ENCODE peak calls at places on chromosomes 5 and 9, in five cellular contexts. One of them, this sample, is unnamed.

GRCh38 chr9:92950359-92950955 is 3.1 kb downstream of the FGD3 start:
- DNase-seq in RWPE2: no peak
- DNase-seq in upper lobe of left lung: no peak
- DNase-seq in A549: no peak
- DNase-seq in Caco-2: no peak
- DNase-seq in this sample: no peak

GRCh38 chr9:3200331-3200774 is 325.4 kb downstream of the RFX3 start:
- DNase-seq in RWPE2: no peak
- DNase-seq in Caco-2: no peak
- DNase-seq in upper lobe of left lung: no peak
- DNase-seq in A549: no peak
- DNase-seq in this sample: no peak

GRCh38 chr9:134519403-134520070 is 122.1 kb upstream of the COL5A1 start:
- DNase-seq in Caco-2: no peak
- DNase-seq in A549: no peak
- DNase-seq in upper lobe of left lung: no peak
- DNase-seq in RWPE2: no peak
- DNase-seq in this sample: no peak

GRCh38 chr9:127199001-127199791 is 65.4 kb upstream of the GARNL3 start:
- DNase-seq in A549: peak; percentile 81
- DNase-seq in RWPE2: peak; percentile 56
- DNase-seq in upper lobe of left lung: peak; percentile 72
- DNase-seq in Caco-2: peak; percentile 78
- DNase-seq in this sample: peak; percentile 80

GRCh38 chr9:35798658-35799366 is 7.4 kb downstream of the NPR2 start:
- DNase-seq in RWPE2: peak; percentile 6
- DNase-seq in A549: no peak
- DNase-seq in upper lobe of left lung: no peak
- DNase-seq in Caco-2: no peak
- DNase-seq in this sample: no peak

GRCh38 chr5:152105085-152105484 is 180.4 kb upstream of the GLRA1 start:
- DNase-seq in A549: no peak
- DNase-seq in Caco-2: no peak
- DNase-seq in RWPE2: no peak
- DNase-seq in upper lobe of left lung: no peak
- DNase-seq in this sample: no peak

GRCh38 chr5:71782393-71782770 is 63.3 kb downstream of the CARTPT start:
- DNase-seq in Caco-2: no peak
- DNase-seq in A549: no peak
- DNase-seq in RWPE2: no peak
- DNase-seq in upper lobe of left lung: no peak
- DNase-seq in this sample: no peak

GRCh38 chr5:172697123-172698121 is 56.4 kb downstream of the NEURL1B start:
- DNase-seq in upper lobe of left lung: peak; percentile 94
- DNase-seq in Caco-2: peak; percentile 91
- DNase-seq in RWPE2: peak; percentile 89
- DNase-seq in A549: peak; percentile 80
- DNase-seq in this sample: peak; percentile 88

GRCh38 chr5:98700730-98701129 is 72.7 kb upstream of the RGMB start:
- DNase-seq in A549: no peak
- DNase-seq in Caco-2: no peak
- DNase-seq in upper lobe of left lung: no peak
- DNase-seq in RWPE2: no peak
- DNase-seq in this sample: no peak

GRCh38 chr5:98698359-98698758 is 75.1 kb upstream of the RGMB start:
- DNase-seq in Caco-2: no peak
- DNase-seq in upper lobe of left lung: no peak
- DNase-seq in A549: no peak
- DNase-seq in RWPE2: no peak
- DNase-seq in this sample: no peak

DNA sequence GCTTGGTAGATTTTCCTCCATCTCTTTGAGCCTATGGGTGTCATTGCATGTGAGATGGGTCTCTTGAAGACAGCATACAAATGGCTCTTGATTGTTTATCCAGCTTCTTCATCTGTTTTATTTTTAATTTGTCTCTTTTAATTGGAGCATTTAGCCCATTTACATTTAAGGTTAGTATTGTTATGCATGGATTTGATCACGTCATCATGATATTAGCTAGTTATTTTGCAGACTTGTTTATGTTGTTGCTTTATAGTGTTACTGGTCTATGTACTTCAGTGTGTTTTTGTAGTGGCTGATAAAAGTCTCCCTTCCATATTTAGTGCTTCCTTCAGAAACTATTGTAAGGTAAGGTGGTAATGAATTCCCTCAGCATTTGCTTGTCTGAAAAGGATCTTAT is 78.6 kb upstream of the RGMB start:
- DNase-seq in upper lobe of left lung: no peak
- DNase-seq in Caco-2: no peak
- DNase-seq in A549: no peak
- DNase-seq in RWPE2: no peak
- DNase-seq in this sample: no peak
- H3K9me3 ChIP-seq in upper lobe of left lung: peaks cover 5% of the 10 kb centered on the region
- H3K9me3 ChIP-seq in Caco-2: no peaks in the 10 kb centered on the region
- H3K9me3 ChIP-seq in A549: no peaks in the 10 kb centered on the region
- H3K9me3 ChIP-seq in RWPE2: peaks cover 2% of the 10 kb centered on the region
- H3K9me3 ChIP-seq in this sample: no peaks in the 10 kb centered on the region

GRCh38 chr5:150625164-150625535 is 15.3 kb upstream of the SYNPO start:
- DNase-seq in RWPE2: no peak
- DNase-seq in A549: no peak
- DNase-seq in upper lobe of left lung: peak; percentile 58
- DNase-seq in Caco-2: no peak
- DNase-seq in this sample: no peak
- H3K4me1 ChIP-seq in RWPE2: no peaks in the 10 kb centered on the region
- H3K4me1 ChIP-seq in A549: peaks cover 54% of the 10 kb centered on the region
- H3K4me1 ChIP-seq in upper lobe of left lung: peaks cover 65% of the 10 kb centered on the region
- H3K4me1 ChIP-seq in Caco-2: peaks cover 18% of the 10 kb centered on the region
- H3K4me1 ChIP-seq in this sample: peaks cover 3% of the 10 kb centered on the region

GRCh38 chr5:2130361-2130760 is 247.6 kb upstream of the IRX4 start:
- DNase-seq in Caco-2: no peak
- DNase-seq in A549: no peak
- DNase-seq in RWPE2: no peak
- DNase-seq in upper lobe of left lung: no peak
- DNase-seq in this sample: no peak

GRCh38 chr5:2131826-2132496 is 249.2 kb upstream of the IRX4 start:
- DNase-seq in Caco-2: no peak
- DNase-seq in A549: no peak
- DNase-seq in upper lobe of left lung: no peak
- DNase-seq in RWPE2: no peak
- DNase-seq in this sample: no peak

GRCh38 chr5:2132497-2132847 is 249.7 kb upstream of the IRX4 start:
- DNase-seq in RWPE2: no peak
- DNase-seq in upper lobe of left lung: no peak
- DNase-seq in Caco-2: no peak
- DNase-seq in A549: no peak
- DNase-seq in this sample: no peak

GRCh38 chr5:2129581-2130272 is 247.0 kb upstream of the IRX4 start:
- DNase-seq in upper lobe of left lung: no peak
- DNase-seq in Caco-2: no peak
- DNase-seq in A549: no peak
- DNase-seq in RWPE2: no peak
- DNase-seq in this sample: no peak

GRCh38 chr5:2131196-2131595 is 248.5 kb upstream of the IRX4 start:
- DNase-seq in upper lobe of left lung: no peak
- DNase-seq in RWPE2: no peak
- DNase-seq in Caco-2: no peak
- DNase-seq in A549: no peak
- DNase-seq in this sample: no peak
- H3K9me3 ChIP-seq in upper lobe of left lung: no peaks in the 10 kb centered on the region
- H3K9me3 ChIP-seq in RWPE2: no peaks in the 10 kb centered on the region
- H3K9me3 ChIP-seq in Caco-2: no peaks in the 10 kb centered on the region
- H3K9me3 ChIP-seq in A549: no peaks in the 10 kb centered on the region
- H3K9me3 ChIP-seq in this sample: no peaks in the 10 kb centered on the region

GRCh38 chr5:141865406-141865805 is 12.8 kb downstream of the PCDH1 start:
- DNase-seq in RWPE2: no peak
- DNase-seq in A549: no peak
- DNase-seq in upper lobe of left lung: no peak
- DNase-seq in Caco-2: no peak
- DNase-seq in this sample: no peak
- H3K4me1 ChIP-seq in RWPE2: peaks cover 17% of the 10 kb centered on the region
- H3K4me1 ChIP-seq in A549: no peaks in the 10 kb centered on the region
- H3K4me1 ChIP-seq in upper lobe of left lung: peaks cover 33% of the 10 kb centered on the region
- H3K4me1 ChIP-seq in Caco-2: no peaks in the 10 kb centered on the region
- H3K4me1 ChIP-seq in this sample: peaks cover 5% of the 10 kb centered on the region

This sample was measured in iPS DF 6.9.